ENCODE peak calls at places on chromosome 11, in five cellular contexts. One of them, this sample, is unnamed.

GRCh38 chr11:93526691-93527583 is 16.3 kb downstream of the SMCO4 start:
- DNase-seq in Right ventricle myocardium superior: no peak
- DNase-seq in activated CD4-positive, alpha-beta T cell treated with anti-CD3 and anti-CD28 coated beads, Interleukin-2, amount 50 U/mL, for 1 hour: no peak
- DNase-seq in NCI-H460: no peak
- DNase-seq in endothelial cell: no peak
- DNase-seq in this sample: no peak

GRCh38 chr11:113874920-113875413 is 405 bp downstream of the USP28 start:
- DNase-seq in Right ventricle myocardium superior: no peak
- DNase-seq in NCI-H460: no peak
- DNase-seq in endothelial cell: no peak
- DNase-seq in activated CD4-positive, alpha-beta T cell treated with anti-CD3 and anti-CD28 coated beads, Interleukin-2, amount 50 U/mL, for 1 hour: no peak
- DNase-seq in this sample: no peak

GRCh38 chr11:32231909-32232493 is 141.1 kb downstream of the RCN1 start:
- DNase-seq in endothelial cell: peak
- DNase-seq in activated CD4-positive, alpha-beta T cell treated with anti-CD3 and anti-CD28 coated beads, Interleukin-2, amount 50 U/mL, for 1 hour: no peak
- DNase-seq in Right ventricle myocardium superior: no peak
- DNase-seq in NCI-H460: peak
- DNase-seq in this sample: no peak

GRCh38 chr11:18676803-18677202 is 21.8 kb upstream of the TMEM86A start:
- DNase-seq in NCI-H460: no peak
- DNase-seq in activated CD4-positive, alpha-beta T cell treated with anti-CD3 and anti-CD28 coated beads, Interleukin-2, amount 50 U/mL, for 1 hour: no peak
- DNase-seq in endothelial cell: no peak
- DNase-seq in Right ventricle myocardium superior: no peak
- DNase-seq in this sample: no peak

GRCh38 chr11:71453021-71453910 is at the start of gene NADSYN1:
- DNase-seq in Right ventricle myocardium superior: peak
- DNase-seq in endothelial cell: peak
- DNase-seq in activated CD4-positive, alpha-beta T cell treated with anti-CD3 and anti-CD28 coated beads, Interleukin-2, amount 50 U/mL, for 1 hour: peak
- DNase-seq in NCI-H460: peak
- DNase-seq in this sample: peak

GRCh38 chr11:129951883-129952262 is 50.8 kb downstream of the PRDM10 start:
- DNase-seq in NCI-H460: no peak
- DNase-seq in endothelial cell: no peak
- DNase-seq in activated CD4-positive, alpha-beta T cell treated with anti-CD3 and anti-CD28 coated beads, Interleukin-2, amount 50 U/mL, for 1 hour: no peak
- DNase-seq in Right ventricle myocardium superior: no peak
- DNase-seq in this sample: no peak

GRCh38 chr11:202490-202889 is 4.7 kb downstream of the BET1L start:
- DNase-seq in NCI-H460: no peak
- DNase-seq in Right ventricle myocardium superior: peak
- DNase-seq in activated CD4-positive, alpha-beta T cell treated with anti-CD3 and anti-CD28 coated beads, Interleukin-2, amount 50 U/mL, for 1 hour: no peak
- DNase-seq in endothelial cell: no peak
- DNase-seq in this sample: no peak

GRCh38 chr11:60985991-60986915 is 14.8 kb downstream of the CD6 start:
- DNase-seq in NCI-H460: no peak
- DNase-seq in endothelial cell: no peak
- DNase-seq in Right ventricle myocardium superior: no peak
- DNase-seq in activated CD4-positive, alpha-beta T cell treated with anti-CD3 and anti-CD28 coated beads, Interleukin-2, amount 50 U/mL, for 1 hour: peak
- DNase-seq in this sample: no peak

GRCh38 chr11:104529916-104530315 is 366.0 kb upstream of the PDGFD start:
- DNase-seq in NCI-H460: no peak
- DNase-seq in activated CD4-positive, alpha-beta T cell treated with anti-CD3 and anti-CD28 coated beads, Interleukin-2, amount 50 U/mL, for 1 hour: no peak
- DNase-seq in Right ventricle myocardium superior: no peak
- DNase-seq in endothelial cell: no peak
- DNase-seq in this sample: no peak

GRCh38 chr11:31986201-31986889 is 104.5 kb upstream of the RCN1 start:
- DNase-seq in endothelial cell: no peak
- DNase-seq in NCI-H460: no peak
- DNase-seq in activated CD4-positive, alpha-beta T cell treated with anti-CD3 and anti-CD28 coated beads, Interleukin-2, amount 50 U/mL, for 1 hour: no peak
- DNase-seq in Right ventricle myocardium superior: no peak
- DNase-seq in this sample: no peak

GRCh38 chr11:44274404-44274803 is 35.5 kb downstream of the ALX4 start:
- DNase-seq in NCI-H460: no peak
- DNase-seq in endothelial cell: no peak
- DNase-seq in activated CD4-positive, alpha-beta T cell treated with anti-CD3 and anti-CD28 coated beads, Interleukin-2, amount 50 U/mL, for 1 hour: no peak
- DNase-seq in Right ventricle myocardium superior: no peak
- DNase-seq in this sample: no peak

GRCh38 chr11:32386770-32387377 is 48.5 kb downstream of the WT1 start:
- DNase-seq in endothelial cell: no peak
- DNase-seq in Right ventricle myocardium superior: no peak
- DNase-seq in NCI-H460: no peak
- DNase-seq in activated CD4-positive, alpha-beta T cell treated with anti-CD3 and anti-CD28 coated beads, Interleukin-2, amount 50 U/mL, for 1 hour: no peak
- DNase-seq in this sample: no peak

GRCh38 chr11:57638005-57638760 is 11.5 kb downstream of the YPEL4 start:
- DNase-seq in Right ventricle myocardium superior: peak
- DNase-seq in NCI-H460: peak
- DNase-seq in activated CD4-positive, alpha-beta T cell treated with anti-CD3 and anti-CD28 coated beads, Interleukin-2, amount 50 U/mL, for 1 hour: no peak
- DNase-seq in endothelial cell: peak
- DNase-seq in this sample: peak

GRCh38 chr11:313787-314547 is at the start of gene IFITM1:
- DNase-seq in Right ventricle myocardium superior: peak
- DNase-seq in NCI-H460: no peak
- DNase-seq in activated CD4-positive, alpha-beta T cell treated with anti-CD3 and anti-CD28 coated beads, Interleukin-2, amount 50 U/mL, for 1 hour: peak
- DNase-seq in endothelial cell: no peak
- DNase-seq in this sample: no peak

GRCh38 chr11:31262761-31263160 is 106.8 kb downstream of the DCDC1 start:
- DNase-seq in activated CD4-positive, alpha-beta T cell treated with anti-CD3 and anti-CD28 coated beads, Interleukin-2, amount 50 U/mL, for 1 hour: no peak
- DNase-seq in NCI-H460: no peak
- DNase-seq in Right ventricle myocardium superior: no peak
- DNase-seq in endothelial cell: no peak
- DNase-seq in this sample: no peak

GRCh38 chr11:129973068-129973467 is 29.6 kb downstream of the PRDM10 start:
- DNase-seq in activated CD4-positive, alpha-beta T cell treated with anti-CD3 and anti-CD28 coated beads, Interleukin-2, amount 50 U/mL, for 1 hour: no peak
- DNase-seq in endothelial cell: no peak
- DNase-seq in Right ventricle myocardium superior: no peak
- DNase-seq in NCI-H460: no peak
- DNase-seq in this sample: no peak

GRCh38 chr11:130916238-130916855 is at the start of gene SNX19:
- DNase-seq in Right ventricle myocardium superior: peak
- DNase-seq in NCI-H460: peak
- DNase-seq in endothelial cell: peak
- DNase-seq in activated CD4-positive, alpha-beta T cell treated with anti-CD3 and anti-CD28 coated beads, Interleukin-2, amount 50 U/mL, for 1 hour: peak
- DNase-seq in this sample: peak

GRCh38 chr11:77278595-77279506 is 22.6 kb downstream of the GDPD4 start:
- DNase-seq in endothelial cell: peak
- DNase-seq in NCI-H460: no peak
- DNase-seq in activated CD4-positive, alpha-beta T cell treated with anti-CD3 and anti-CD28 coated beads, Interleukin-2, amount 50 U/mL, for 1 hour: no peak
- DNase-seq in Right ventricle myocardium superior: no peak
- DNase-seq in this sample: no peak

GRCh38 chr11:73869234-73869949 is 7.3 kb downstream of the COA4 start:
- DNase-seq in Right ventricle myocardium superior: no peak
- DNase-seq in endothelial cell: no peak
- DNase-seq in activated CD4-positive, alpha-beta T cell treated with anti-CD3 and anti-CD28 coated beads, Interleukin-2, amount 50 U/mL, for 1 hour: no peak
- DNase-seq in NCI-H460: no peak
- DNase-seq in this sample: no peak

GRCh38 chr11:34938621-34939020 is 22.2 kb downstream of the PDHX start:
- DNase-seq in endothelial cell: no peak
- DNase-seq in Right ventricle myocardium superior: no peak
- DNase-seq in NCI-H460: no peak
- DNase-seq in activated CD4-positive, alpha-beta T cell treated with anti-CD3 and anti-CD28 coated beads, Interleukin-2, amount 50 U/mL, for 1 hour: no peak
- DNase-seq in this sample: no peak

GRCh38 chr11:102283088-102283487 is 34.2 kb upstream of the BIRC3 start:
- DNase-seq in endothelial cell: no peak
- DNase-seq in NCI-H460: no peak
- DNase-seq in activated CD4-positive, alpha-beta T cell treated with anti-CD3 and anti-CD28 coated beads, Interleukin-2, amount 50 U/mL, for 1 hour: no peak
- DNase-seq in Right ventricle myocardium superior: no peak
- DNase-seq in this sample: no peak

GRCh38 chr11:67062526-67063373 is 6.1 kb downstream of the RHOD start:
- DNase-seq in activated CD4-positive, alpha-beta T cell treated with anti-CD3 and anti-CD28 coated beads, Interleukin-2, amount 50 U/mL, for 1 hour: no peak
- DNase-seq in Right ventricle myocardium superior: no peak
- DNase-seq in NCI-H460: no peak
- DNase-seq in endothelial cell: no peak
- DNase-seq in this sample: no peak

GRCh38 chr11:46364056-46364455 is 16.8 kb downstream of the DGKZ start:
- DNase-seq in activated CD4-positive, alpha-beta T cell treated with anti-CD3 and anti-CD28 coated beads, Interleukin-2, amount 50 U/mL, for 1 hour: no peak
- DNase-seq in endothelial cell: no peak
- DNase-seq in NCI-H460: no peak
- DNase-seq in Right ventricle myocardium superior: no peak
- DNase-seq in this sample: no peak

GRCh38 chr11:120128392-120129172 is 9.3 kb downstream of the TRIM29 start:
- DNase-seq in NCI-H460: no peak
- DNase-seq in endothelial cell: no peak
- DNase-seq in activated CD4-positive, alpha-beta T cell treated with anti-CD3 and anti-CD28 coated beads, Interleukin-2, amount 50 U/mL, for 1 hour: no peak
- DNase-seq in Right ventricle myocardium superior: no peak
- DNase-seq in this sample: no peak

GRCh38 chr11:82092904-82093303 is 640.8 kb downstream of the FAM181B start:
- DNase-seq in activated CD4-positive, alpha-beta T cell treated with anti-CD3 and anti-CD28 coated beads, Interleukin-2, amount 50 U/mL, for 1 hour: no peak
- DNase-seq in NCI-H460: no peak
- DNase-seq in endothelial cell: no peak
- DNase-seq in Right ventricle myocardium superior: no peak
- DNase-seq in this sample: no peak

GRCh38 chr11:108561535-108561991 is 32.0 kb downstream of the EXPH5 start:
- DNase-seq in Right ventricle myocardium superior: no peak
- DNase-seq in activated CD4-positive, alpha-beta T cell treated with anti-CD3 and anti-CD28 coated beads, Interleukin-2, amount 50 U/mL, for 1 hour: no peak
- DNase-seq in NCI-H460: no peak
- DNase-seq in endothelial cell: no peak
- DNase-seq in this sample: no peak

GRCh38 chr11:114304969-114305368 is 8.8 kb downstream of the NNMT start:
- DNase-seq in activated CD4-positive, alpha-beta T cell treated with anti-CD3 and anti-CD28 coated beads, Interleukin-2, amount 50 U/mL, for 1 hour: no peak
- DNase-seq in endothelial cell: no peak
- DNase-seq in Right ventricle myocardium superior: no peak
- DNase-seq in NCI-H460: no peak
- DNase-seq in this sample: no peak

GRCh38 chr11:31974737-31975136 is 116.1 kb upstream of the RCN1 start:
- DNase-seq in activated CD4-positive, alpha-beta T cell treated with anti-CD3 and anti-CD28 coated beads, Interleukin-2, amount 50 U/mL, for 1 hour: no peak
- DNase-seq in Right ventricle myocardium superior: no peak
- DNase-seq in NCI-H460: peak
- DNase-seq in endothelial cell: no peak
- DNase-seq in this sample: no peak

GRCh38 chr11:104623518-104623917 is 274.7 kb downstream of the CASP12 start:
- DNase-seq in endothelial cell: no peak
- DNase-seq in Right ventricle myocardium superior: no peak
- DNase-seq in activated CD4-positive, alpha-beta T cell treated with anti-CD3 and anti-CD28 coated beads, Interleukin-2, amount 50 U/mL, for 1 hour: no peak
- DNase-seq in NCI-H460: no peak
- DNase-seq in this sample: no peak

GRCh38 chr11:70871881-70872280 is 380.5 kb downstream of the SHANK2 start:
- DNase-seq in NCI-H460: no peak
- DNase-seq in Right ventricle myocardium superior: no peak
- DNase-seq in endothelial cell: no peak
- DNase-seq in activated CD4-positive, alpha-beta T cell treated with anti-CD3 and anti-CD28 coated beads, Interleukin-2, amount 50 U/mL, for 1 hour: no peak
- DNase-seq in this sample: no peak

GRCh38 chr11:17267576-17267975 is 9.0 kb upstream of the NUCB2 start:
- DNase-seq in Right ventricle myocardium superior: no peak
- DNase-seq in NCI-H460: no peak
- DNase-seq in activated CD4-positive, alpha-beta T cell treated with anti-CD3 and anti-CD28 coated beads, Interleukin-2, amount 50 U/mL, for 1 hour: no peak
- DNase-seq in endothelial cell: no peak
- DNase-seq in this sample: no peak